ENCODE peak calls at places on chromosome 1, in eight cellular contexts. One of them, this sample, is unnamed.

GRCh38 chr1:51063121-51063520 is 38.9 kb upstream of the C1orf185 start:
- DNase-seq in H54: peak
- DNase-seq in activated naive CD8-positive, alpha-beta T cell treated with anti-CD3 and anti-CD28 coated beads, Interleukin-2, amount 50 U/mL, for 24 hours: no peak
- DNase-seq in colonic mucosa: no peak
- DNase-seq in epithelial cell of esophagus: peak
- DNase-seq in central memory CD4-positive, alpha-beta T cell: no peak
- DNase-seq in psoas muscle: no peak
- DNase-seq in T-helper 2 cell: no peak
- DNase-seq in this sample: no peak

GRCh38 chr1:28313710-28314510 is 14.9 kb upstream of the MED18 start:
- DNase-seq in H54: peak
- DNase-seq in activated naive CD8-positive, alpha-beta T cell treated with anti-CD3 and anti-CD28 coated beads, Interleukin-2, amount 50 U/mL, for 24 hours: no peak
- DNase-seq in colonic mucosa: peak
- DNase-seq in epithelial cell of esophagus: peak
- DNase-seq in central memory CD4-positive, alpha-beta T cell: no peak
- DNase-seq in psoas muscle: peak
- DNase-seq in T-helper 2 cell: no peak
- DNase-seq in this sample: no peak

GRCh38 chr1:32336963-32337675 is 1.1 kb upstream of the MARCKSL1 start:
- DNase-seq in H54: peak
- DNase-seq in activated naive CD8-positive, alpha-beta T cell treated with anti-CD3 and anti-CD28 coated beads, Interleukin-2, amount 50 U/mL, for 24 hours: peak
- DNase-seq in colonic mucosa: no peak
- DNase-seq in epithelial cell of esophagus: peak
- DNase-seq in central memory CD4-positive, alpha-beta T cell: peak
- DNase-seq in psoas muscle: no peak
- DNase-seq in T-helper 2 cell: no peak
- DNase-seq in this sample: peak

GRCh38 chr1:91879739-91880138 is 6.2 kb downstream of the TGFBR3 start:
- DNase-seq in H54: no peak
- DNase-seq in activated naive CD8-positive, alpha-beta T cell treated with anti-CD3 and anti-CD28 coated beads, Interleukin-2, amount 50 U/mL, for 24 hours: no peak
- DNase-seq in colonic mucosa: no peak
- DNase-seq in epithelial cell of esophagus: no peak
- DNase-seq in central memory CD4-positive, alpha-beta T cell: no peak
- DNase-seq in psoas muscle: no peak
- DNase-seq in T-helper 2 cell: no peak
- DNase-seq in this sample: no peak

GRCh38 chr1:222073307-222073995 is 331.6 kb upstream of the DUSP10 start:
- DNase-seq in H54: peak
- DNase-seq in activated naive CD8-positive, alpha-beta T cell treated with anti-CD3 and anti-CD28 coated beads, Interleukin-2, amount 50 U/mL, for 24 hours: no peak
- DNase-seq in colonic mucosa: no peak
- DNase-seq in epithelial cell of esophagus: peak
- DNase-seq in central memory CD4-positive, alpha-beta T cell: no peak
- DNase-seq in psoas muscle: no peak
- DNase-seq in T-helper 2 cell: no peak
- DNase-seq in this sample: no peak

GRCh38 chr1:218259800-218260199 is 25.3 kb upstream of the RRP15 start:
- DNase-seq in H54: no peak
- DNase-seq in activated naive CD8-positive, alpha-beta T cell treated with anti-CD3 and anti-CD28 coated beads, Interleukin-2, amount 50 U/mL, for 24 hours: no peak
- DNase-seq in colonic mucosa: no peak
- DNase-seq in epithelial cell of esophagus: peak
- DNase-seq in central memory CD4-positive, alpha-beta T cell: no peak
- DNase-seq in psoas muscle: no peak
- DNase-seq in T-helper 2 cell: no peak
- DNase-seq in this sample: no peak

GRCh38 chr1:18805925-18806849 is 53.3 kb downstream of the TAS1R2 start:
- DNase-seq in H54: peak
- DNase-seq in activated naive CD8-positive, alpha-beta T cell treated with anti-CD3 and anti-CD28 coated beads, Interleukin-2, amount 50 U/mL, for 24 hours: no peak
- DNase-seq in colonic mucosa: no peak
- DNase-seq in epithelial cell of esophagus: no peak
- DNase-seq in central memory CD4-positive, alpha-beta T cell: no peak
- DNase-seq in psoas muscle: no peak
- DNase-seq in T-helper 2 cell: no peak
- DNase-seq in this sample: no peak

GRCh38 chr1:15510611-15511405 is 13.2 kb downstream of the CASP9 start:
- DNase-seq in H54: no peak
- DNase-seq in activated naive CD8-positive, alpha-beta T cell treated with anti-CD3 and anti-CD28 coated beads, Interleukin-2, amount 50 U/mL, for 24 hours: no peak
- DNase-seq in colonic mucosa: no peak
- DNase-seq in epithelial cell of esophagus: no peak
- DNase-seq in central memory CD4-positive, alpha-beta T cell: no peak
- DNase-seq in psoas muscle: no peak
- DNase-seq in T-helper 2 cell: no peak
- DNase-seq in this sample: no peak

GRCh38 chr1:202268032-202268431 is 73.7 kb downstream of the UBE2T start:
- DNase-seq in H54: no peak
- DNase-seq in activated naive CD8-positive, alpha-beta T cell treated with anti-CD3 and anti-CD28 coated beads, Interleukin-2, amount 50 U/mL, for 24 hours: no peak
- DNase-seq in colonic mucosa: no peak
- DNase-seq in epithelial cell of esophagus: no peak
- DNase-seq in central memory CD4-positive, alpha-beta T cell: no peak
- DNase-seq in psoas muscle: no peak
- DNase-seq in T-helper 2 cell: no peak
- DNase-seq in this sample: no peak

GRCh38 chr1:33131191-33131590 is 50.2 kb downstream of the AZIN2 start:
- DNase-seq in H54: no peak
- DNase-seq in activated naive CD8-positive, alpha-beta T cell treated with anti-CD3 and anti-CD28 coated beads, Interleukin-2, amount 50 U/mL, for 24 hours: no peak
- DNase-seq in colonic mucosa: no peak
- DNase-seq in epithelial cell of esophagus: no peak
- DNase-seq in central memory CD4-positive, alpha-beta T cell: no peak
- DNase-seq in psoas muscle: no peak
- DNase-seq in T-helper 2 cell: no peak
- DNase-seq in this sample: no peak

GRCh38 chr1:199123615-199124014 is 484.8 kb downstream of the PTPRC start:
- DNase-seq in H54: no peak
- DNase-seq in activated naive CD8-positive, alpha-beta T cell treated with anti-CD3 and anti-CD28 coated beads, Interleukin-2, amount 50 U/mL, for 24 hours: no peak
- DNase-seq in colonic mucosa: no peak
- DNase-seq in epithelial cell of esophagus: no peak
- DNase-seq in central memory CD4-positive, alpha-beta T cell: no peak
- DNase-seq in psoas muscle: no peak
- DNase-seq in T-helper 2 cell: no peak
- DNase-seq in this sample: no peak